ENCODE peak calls at places on chromosomes 12 and 14, in seven cellular contexts. One of them, this sample, is unnamed.

GRCh38 chr12:98738539-98738938 is 93.4 kb downstream of the APAF1 start:
- DNase-seq in HepG2: no peak
- DNase-seq in NT2/D1: no peak
- DNase-seq in SK-N-SH: no peak
- DNase-seq in GM12878: no peak
- DNase-seq in K562: no peak
- DNase-seq in HCT116: no peak
- DNase-seq in this sample: no peak

GRCh38 chr12:34205401-34205800 is 183.1 kb downstream of the ALG10 start:
- DNase-seq in SK-N-SH: peak
- DNase-seq in HepG2: no peak
- DNase-seq in K562: no peak
- DNase-seq in HCT116: no peak
- DNase-seq in GM12878: no peak
- DNase-seq in NT2/D1: no peak
- DNase-seq in this sample: no peak

GRCh38 chr12:26744697-26745440 is 88.1 kb downstream of the ITPR2 start:
- DNase-seq in HepG2: peak
- DNase-seq in K562: no peak
- DNase-seq in HCT116: no peak
- DNase-seq in SK-N-SH: peak
- DNase-seq in NT2/D1: no peak
- DNase-seq in GM12878: no peak
- DNase-seq in this sample: no peak

GRCh38 chr12:106246891-106247730 is 709 bp downstream of the CKAP4 start:
- DNase-seq in SK-N-SH: peak
- DNase-seq in NT2/D1: no peak
- DNase-seq in GM12878: no peak
- DNase-seq in HCT116: no peak
- DNase-seq in K562: no peak
- DNase-seq in HepG2: no peak
- DNase-seq in this sample: no peak

GRCh38 chr14:36580856-36581831 is 1.3 kb downstream of the NKX2-8 start:
- DNase-seq in SK-N-SH: peak
- DNase-seq in NT2/D1: no peak
- DNase-seq in GM12878: no peak
- DNase-seq in K562: no peak
- DNase-seq in HepG2: no peak
- DNase-seq in HCT116: no peak
- DNase-seq in this sample: peak

GRCh38 chr12:104764225-104765073 is 193.6 kb downstream of the SLC41A2 start:
- DNase-seq in K562: no peak
- DNase-seq in SK-N-SH: no peak
- DNase-seq in NT2/D1: no peak
- DNase-seq in GM12878: peak
- DNase-seq in HCT116: no peak
- DNase-seq in HepG2: no peak
- DNase-seq in this sample: peak

GRCh38 chr12:13141686-13142085 is 38.2 kb upstream of the GSG1 start:
- DNase-seq in K562: no peak
- DNase-seq in NT2/D1: no peak
- DNase-seq in HCT116: no peak
- DNase-seq in GM12878: no peak
- DNase-seq in HepG2: no peak
- DNase-seq in SK-N-SH: no peak
- DNase-seq in this sample: no peak

GRCh38 chr12:89019439-89020120 is 332.7 kb downstream of the DUSP6 start:
- DNase-seq in GM12878: peak
- DNase-seq in K562: peak
- DNase-seq in SK-N-SH: peak
- DNase-seq in NT2/D1: peak
- DNase-seq in HCT116: peak
- DNase-seq in HepG2: peak
- DNase-seq in this sample: peak

GRCh38 chr12:12792421-12792820 is 7.0 kb downstream of the APOLD1 start:
- DNase-seq in NT2/D1: no peak
- DNase-seq in SK-N-SH: peak
- DNase-seq in HepG2: no peak
- DNase-seq in K562: no peak
- DNase-seq in HCT116: no peak
- DNase-seq in GM12878: no peak
- DNase-seq in this sample: no peak

GRCh38 chr12:53004582-53004981 is 1.7 kb upstream of the EIF4B start:
- DNase-seq in SK-N-SH: no peak
- DNase-seq in GM12878: no peak
- DNase-seq in NT2/D1: peak
- DNase-seq in HepG2: no peak
- DNase-seq in K562: no peak
- DNase-seq in HCT116: no peak
- DNase-seq in this sample: no peak

GRCh38 chr12:18919826-18920511 is 182.1 kb downstream of the CAPZA3 start:
- DNase-seq in K562: no peak
- DNase-seq in SK-N-SH: no peak
- DNase-seq in HCT116: no peak
- DNase-seq in HepG2: no peak
- DNase-seq in NT2/D1: no peak
- DNase-seq in GM12878: no peak
- DNase-seq in this sample: no peak

GRCh38 chr12:95074766-95075165 is 1.3 kb upstream of the NR2C1 start:
- DNase-seq in K562: no peak
- DNase-seq in NT2/D1: no peak
- DNase-seq in SK-N-SH: no peak
- DNase-seq in HCT116: no peak
- DNase-seq in HepG2: no peak
- DNase-seq in GM12878: no peak
- DNase-seq in this sample: no peak

GRCh38 chr14:61226015-61226654 is 55.0 kb downstream of the TMEM30B start:
- DNase-seq in NT2/D1: no peak
- DNase-seq in HCT116: no peak
- DNase-seq in K562: no peak
- DNase-seq in SK-N-SH: no peak
- DNase-seq in HepG2: no peak
- DNase-seq in GM12878: no peak
- DNase-seq in this sample: no peak

GRCh38 chr12:23704992-23705943 is 244.2 kb downstream of the SOX5 start:
- DNase-seq in GM12878: no peak
- DNase-seq in NT2/D1: peak
- DNase-seq in HepG2: no peak
- DNase-seq in K562: no peak
- DNase-seq in HCT116: no peak
- DNase-seq in SK-N-SH: no peak
- DNase-seq in this sample: no peak

GRCh38 chr14:45798659-45799058 is 545.7 kb upstream of the MIS18BP1 start:
- DNase-seq in GM12878: no peak
- DNase-seq in HepG2: no peak
- DNase-seq in K562: no peak
- DNase-seq in NT2/D1: no peak
- DNase-seq in HCT116: no peak
- DNase-seq in SK-N-SH: no peak
- DNase-seq in this sample: no peak

GRCh38 chr12:18998343-18999270 is 130.9 kb upstream of the PLEKHA5 start:
- DNase-seq in NT2/D1: no peak
- DNase-seq in HCT116: no peak
- DNase-seq in GM12878: no peak
- DNase-seq in SK-N-SH: peak
- DNase-seq in K562: no peak
- DNase-seq in HepG2: no peak
- DNase-seq in this sample: no peak

GRCh38 chr14:89085154-89086059 is 261.0 kb downstream of the TTC8 start:
- DNase-seq in K562: no peak
- DNase-seq in SK-N-SH: no peak
- DNase-seq in HCT116: no peak
- DNase-seq in GM12878: no peak
- DNase-seq in NT2/D1: no peak
- DNase-seq in HepG2: no peak
- DNase-seq in this sample: no peak

GRCh38 chr14:105390849-105391500 is 7.4 kb upstream of the TEX22 start:
- DNase-seq in K562: no peak
- DNase-seq in HCT116: no peak
- DNase-seq in SK-N-SH: no peak
- DNase-seq in NT2/D1: no peak
- DNase-seq in GM12878: no peak
- DNase-seq in HepG2: no peak
- DNase-seq in this sample: no peak

GRCh38 chr12:99647453-99647852 is at the start of gene GARIN6:
- DNase-seq in NT2/D1: no peak
- DNase-seq in HepG2: no peak
- DNase-seq in GM12878: no peak
- DNase-seq in K562: no peak
- DNase-seq in SK-N-SH: no peak
- DNase-seq in HCT116: no peak
- DNase-seq in this sample: no peak

GRCh38 chr12:13425766-13426165 is 229.2 kb downstream of the EMP1 start:
- DNase-seq in HCT116: no peak
- DNase-seq in GM12878: no peak
- DNase-seq in K562: no peak
- DNase-seq in SK-N-SH: no peak
- DNase-seq in HepG2: no peak
- DNase-seq in NT2/D1: no peak
- DNase-seq in this sample: no peak

GRCh38 chr14:50402965-50403364 is 6.3 kb upstream of the CDKL1 start:
- DNase-seq in HepG2: no peak
- DNase-seq in K562: no peak
- DNase-seq in HCT116: no peak
- DNase-seq in SK-N-SH: no peak
- DNase-seq in GM12878: no peak
- DNase-seq in NT2/D1: no peak
- DNase-seq in this sample: no peak

GRCh38 chr14:33588771-33589170 is 362.1 kb downstream of the EGLN3 start:
- DNase-seq in NT2/D1: no peak
- DNase-seq in GM12878: no peak
- DNase-seq in HepG2: no peak
- DNase-seq in K562: no peak
- DNase-seq in SK-N-SH: no peak
- DNase-seq in HCT116: no peak
- DNase-seq in this sample: no peak

GRCh38 chr14:32313977-32314376 is 15.1 kb upstream of the AKAP6 start:
- DNase-seq in NT2/D1: no peak
- DNase-seq in SK-N-SH: no peak
- DNase-seq in GM12878: no peak
- DNase-seq in HepG2: no peak
- DNase-seq in HCT116: no peak
- DNase-seq in K562: no peak
- DNase-seq in this sample: no peak

GRCh38 chr14:39114073-39114838 is at the start of gene GEMIN2:
- DNase-seq in HCT116: peak
- DNase-seq in GM12878: peak
- DNase-seq in NT2/D1: peak
- DNase-seq in HepG2: peak
- DNase-seq in K562: peak
- DNase-seq in SK-N-SH: peak
- DNase-seq in this sample: peak

DNA sequence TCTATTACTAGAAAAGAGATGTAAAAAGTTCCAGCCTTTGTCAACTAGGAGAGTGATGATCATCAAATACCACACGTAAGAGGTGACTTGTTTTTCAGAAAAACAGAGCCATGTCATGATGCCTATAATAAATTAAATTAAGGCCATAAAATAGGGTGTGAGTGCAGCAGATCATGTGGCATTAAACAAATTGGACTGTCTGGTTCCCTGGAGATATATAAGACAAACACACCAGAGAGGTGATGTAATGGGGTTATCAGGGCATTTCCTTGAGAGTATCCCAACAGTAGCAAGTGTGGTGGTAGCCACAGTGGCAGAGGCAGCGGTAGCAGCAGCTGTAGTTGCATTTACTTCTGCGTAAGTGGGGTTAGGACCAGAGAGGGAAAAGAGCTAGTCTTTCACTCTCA is 14.6 kb upstream of the GALNT6 start:
- DNase-seq in GM12878: no peak
- DNase-seq in SK-N-SH: peak
- DNase-seq in HepG2: no peak
- DNase-seq in K562: no peak
- DNase-seq in NT2/D1: no peak
- DNase-seq in HCT116: no peak
- DNase-seq in this sample: no peak
- TF ChIP-seq YY1 in GM12878: no peak
- TF ChIP-seq YY1 in SK-N-SH: no peak
- TF ChIP-seq YY1 in HepG2: no peak
- TF ChIP-seq YY1 in K562: no peak
- TF ChIP-seq YY1 in NT2/D1: no peak
- TF ChIP-seq YY1 in HCT116: no peak
- TF ChIP-seq YY1 in this sample: no peak

DNA sequence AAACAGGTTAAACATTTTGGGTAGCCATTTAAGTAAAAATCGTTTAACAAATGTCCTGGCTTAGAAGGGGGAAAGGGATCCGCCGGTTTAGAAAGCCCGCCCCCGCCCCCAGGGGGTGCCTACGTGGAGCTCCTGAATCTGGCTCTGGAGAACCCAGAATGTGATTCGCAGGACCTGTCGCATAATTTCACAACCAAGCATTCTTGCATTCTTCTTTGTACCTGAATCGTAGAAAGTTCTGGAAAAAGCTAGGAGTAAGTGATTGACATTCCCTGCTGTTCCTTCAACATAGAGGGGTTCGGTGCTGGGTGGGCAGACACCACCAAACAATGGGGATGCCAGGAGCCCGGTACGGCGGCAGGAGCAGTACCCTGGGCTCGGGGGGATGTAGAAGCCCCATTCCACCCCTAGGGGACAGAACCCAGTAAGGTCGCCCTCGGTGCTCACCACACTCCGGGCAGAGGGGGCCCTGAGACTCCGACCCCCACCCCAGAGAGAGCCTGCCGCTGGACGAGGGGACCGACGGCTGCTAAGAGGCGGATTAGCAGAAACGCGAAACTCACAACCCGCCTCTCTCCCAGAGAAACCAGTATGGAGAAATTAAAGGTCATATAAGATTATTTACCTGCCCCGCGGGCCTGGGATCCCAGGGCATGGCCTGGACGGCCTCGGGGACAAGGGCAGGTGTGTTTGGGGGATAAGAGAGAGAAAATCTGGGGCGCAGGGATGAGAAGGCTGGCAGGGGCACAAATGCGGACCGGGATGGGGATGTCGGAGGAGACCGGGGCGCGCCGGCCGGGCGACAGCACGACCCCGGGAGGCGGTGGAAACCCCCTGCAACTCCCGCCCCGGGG is 547 bp downstream of the CSRP2 start:
- DNase-seq in K562: peak
- DNase-seq in NT2/D1: peak
- DNase-seq in HCT116: peak
- DNase-seq in SK-N-SH: peak
- DNase-seq in HepG2: peak
- DNase-seq in GM12878: no peak
- DNase-seq in this sample: no peak
- TF ChIP-seq YY1 in K562: no peak
- TF ChIP-seq YY1 in NT2/D1: no peak
- TF ChIP-seq YY1 in HCT116: no peak
- TF ChIP-seq YY1 in SK-N-SH: no peak
- TF ChIP-seq YY1 in HepG2: no peak
- TF ChIP-seq YY1 in GM12878: no peak
- TF ChIP-seq YY1 in this sample: no peak

GRCh38 chr12:77113971-77114370 is 48.6 kb upstream of the E2F7 start:
- DNase-seq in NT2/D1: no peak
- DNase-seq in GM12878: no peak
- DNase-seq in HepG2: no peak
- DNase-seq in K562: no peak
- DNase-seq in SK-N-SH: no peak
- DNase-seq in HCT116: no peak
- DNase-seq in this sample: no peak
- TF ChIP-seq YY1 in NT2/D1: no peak
- TF ChIP-seq YY1 in GM12878: no peak
- TF ChIP-seq YY1 in HepG2: no peak
- TF ChIP-seq YY1 in K562: no peak
- TF ChIP-seq YY1 in SK-N-SH: no peak
- TF ChIP-seq YY1 in HCT116: no peak
- TF ChIP-seq YY1 in this sample: no peak

GRCh38 chr14:42884100-42884499 is 1277.4 kb downstream of the LRFN5 start:
- DNase-seq in HepG2: no peak
- DNase-seq in K562: no peak
- DNase-seq in HCT116: no peak
- DNase-seq in SK-N-SH: no peak
- DNase-seq in GM12878: no peak
- DNase-seq in NT2/D1: no peak
- DNase-seq in this sample: no peak
- TF ChIP-seq YY1 in HepG2: no peak
- TF ChIP-seq YY1 in K562: no peak
- TF ChIP-seq YY1 in HCT116: no peak
- TF ChIP-seq YY1 in SK-N-SH: no peak
- TF ChIP-seq YY1 in GM12878: no peak
- TF ChIP-seq YY1 in NT2/D1: no peak
- TF ChIP-seq YY1 in this sample: no peak